ENCODE peak calls at places on chromosomes 1 and 21, in ten cellular contexts. V is stimulated activated naive B cell treated with anti-CD40 and anti-IgM and Interleukin-4, amounts not matched to agents 10 μg/mL and 1 μg/mL and 100 μg/mL, for 72 hours; E is suprapubic skin; L is HEK293T; D is testis; M is activated CD4-positive, alpha-beta T cell treated with anti-CD3 and anti-CD28 coated beads for 48 hours; P is nucleus accumbens; Y is NCI-H1694; A is amniotic stem cell; B is uterus. S is an unnamed sample.

GRCh38 chr1:22184892-22185612 is 42.2 kb upstream of the WNT4 start:
- DNase-seq in E (no peak), D (no peak), V (no peak), B (no peak), Y (peak), M (no peak), P (no peak), A (no peak), L (no peak), S (no peak)

GRCh38 chr1:112536561-112536960 is 27.8 kb downstream of the WNT2B start:
- DNase-seq in P (no peak), L (no peak), E (no peak), Y (no peak), M (no peak), D (no peak), V (no peak), B (no peak), A (no peak), S (no peak)

GRCh38 chr1:224510880-224511645 is 76.5 kb upstream of the WDR26 start:
- DNase-seq in V (no peak), D (no peak), L (no peak), B (no peak), M (no peak), P (no peak), Y (no peak), E (no peak), A (no peak), S (peak)

GRCh38 chr21:29298348-29299045 is at the start of gene BACH1:
- DNase-seq in Y (peak), E (peak), V (peak), D (peak), A (peak), M (peak), P (peak), B (peak), L (peak), S (peak)

GRCh38 chr1:218930879-218931278 is 242.8 kb upstream of the LYPLAL1 start:
- DNase-seq in L (no peak), A (no peak), P (no peak), Y (no peak), B (no peak), D (no peak), E (no peak), V (no peak), M (no peak), S (peak)

GRCh38 chr21:29078884-29079765 is 5.7 kb upstream of the CCT8 start:
- DNase-seq in B (no peak), P (no peak), L (no peak), M (peak), V (peak), A (no peak), E (no peak), D (no peak), Y (no peak), S (no peak)

GRCh38 chr1:88897070-88897730 is 5.8 kb upstream of the GTF2B start:
- DNase-seq in Y (no peak), M (no peak), D (no peak), L (no peak), A (no peak), V (no peak), E (no peak), P (no peak), B (no peak), S (no peak)

GRCh38 chr1:214446772-214447556 is 104.4 kb downstream of the PTPN14 start:
- DNase-seq in A (peak), E (no peak), B (no peak), D (no peak), L (no peak), P (no peak), M (no peak), Y (peak), V (no peak), S (peak)

GRCh38 chr1:52348704-52349301 is 17.2 kb downstream of the CC2D1B start:
- DNase-seq in D (peak), P (peak), Y (no peak), L (peak), V (no peak), M (no peak), A (no peak), E (no peak), B (no peak), S (peak)

GRCh38 chr1:160672789-160673695 is 26.2 kb upstream of the SLAMF1 start:
- DNase-seq in Y (no peak), P (no peak), D (no peak), E (no peak), V (no peak), L (no peak), M (peak), A (no peak), B (no peak), S (no peak)

GRCh38 chr21:35796834-35797233 is 263.5 kb downstream of the SETD4 start:
- DNase-seq in L (no peak), D (no peak), P (no peak), A (no peak), M (no peak), B (no peak), V (no peak), E (no peak), Y (no peak), S (no peak)

GRCh38 chr1:242467556-242468145 is 56.8 kb downstream of the PLD5 start:
- DNase-seq in L (peak), B (peak), D (peak), V (no peak), A (no peak), Y (peak), P (peak), M (peak), E (no peak), S (no peak)

GRCh38 chr1:151977662-151978230 is 15.9 kb downstream of the S100A10 start:
- DNase-seq in D (no peak), L (no peak), Y (no peak), A (no peak), M (no peak), P (no peak), E (no peak), V (no peak), B (no peak), S (no peak)

GRCh38 chr21:29405503-29406122 is 106.9 kb downstream of the BACH1 start:
- DNase-seq in A (no peak), V (no peak), B (no peak), Y (no peak), P (no peak), M (no peak), D (no peak), E (no peak), L (no peak), S (no peak)

GRCh38 chr1:151327903-151328674 is 873 bp upstream of the PI4KB start:
- DNase-seq in E (no peak), L (peak), D (no peak), A (no peak), Y (no peak), P (peak), V (no peak), B (peak), M (peak), S (no peak)

GRCh38 chr1:27303509-27303908 is 18.5 kb upstream of the TMEM222 start:
- DNase-seq in B (no peak), Y (no peak), V (no peak), M (no peak), E (no peak), D (no peak), A (no peak), P (no peak), L (no peak), S (no peak)

GRCh38 chr1:203165800-203166161 is 9.8 kb downstream of the MYBPH start:
- DNase-seq in A (no peak), E (no peak), V (no peak), L (no peak), D (no peak), B (no peak), P (no peak), M (no peak), Y (no peak), S (no peak)

GRCh38 chr1:48572632-48573258 is 100.7 kb upstream of the SPATA6 start:
- DNase-seq in Y (peak), V (peak), D (peak), E (no peak), L (peak), P (peak), A (peak), M (peak), B (peak), S (peak)

GRCh38 chr1:27575861-27576331 is 28.0 kb downstream of the AHDC1 start:
- DNase-seq in M (no peak), L (peak), B (peak), A (no peak), Y (no peak), P (no peak), V (no peak), E (no peak), D (peak), S (no peak)

GRCh38 chr1:227729881-227730629 is 5.0 kb downstream of the JMJD4 start:
- DNase-seq in L (peak), E (no peak), M (peak), B (peak), A (peak), D (peak), Y (peak), P (no peak), V (no peak), S (peak)

GRCh38 chr1:84619383-84620093 is 45.3 kb upstream of the CTBS start:
- DNase-seq in L (peak), A (peak), B (no peak), Y (no peak), V (no peak), M (peak), D (no peak), E (no peak), P (no peak), S (peak)

GRCh38 chr1:246709196-246709595 is 15.0 kb upstream of the SCCPDH start:
- DNase-seq in B (no peak), L (no peak), E (no peak), V (no peak), M (no peak), D (no peak), P (no peak), A (no peak), Y (no peak), S (no peak)